ENCODE peak calls at places on chromosome 22, in four cellular contexts. One of them, this sample, is unnamed.

GRCh38 chr22:32661296-32661695 is 140.2 kb upstream of the TIMP3 start:
- DNase-seq in K562: no peak
- DNase-seq in IMR-90: peak; percentile 94
- DNase-seq in GM12878: no peak
- DNase-seq in this sample: no peak

GRCh38 chr22:39277135-39277607 is 32.4 kb upstream of the PDGFB start:
- DNase-seq in K562: no peak
- DNase-seq in GM12878: no peak
- DNase-seq in IMR-90: peak; percentile 92
- DNase-seq in this sample: no peak

GRCh38 chr22:39097098-39098020 is at the start of gene APOBEC3H:
- DNase-seq in GM12878: no peak
- DNase-seq in IMR-90: no peak
- DNase-seq in K562: peak; percentile 75
- DNase-seq in this sample: no peak

GRCh38 chr22:39545310-39546063 is 12.9 kb upstream of the RPS19BP1 start:
- DNase-seq in K562: peak; percentile 66
- DNase-seq in GM12878: no peak
- DNase-seq in IMR-90: no peak
- DNase-seq in this sample: peak; percentile 34

GRCh38 chr22:26724414-26724813 is 67.0 kb downstream of the MIAT start:
- DNase-seq in K562: no peak
- DNase-seq in GM12878: no peak
- DNase-seq in IMR-90: no peak
- DNase-seq in this sample: no peak

GRCh38 chr22:32591620-32592019 is 117.0 kb downstream of the FBXO7 start:
- DNase-seq in K562: no peak
- DNase-seq in GM12878: no peak
- DNase-seq in IMR-90: peak; percentile 88
- DNase-seq in this sample: no peak

GRCh38 chr22:39174498-39175120 is 22.1 kb upstream of the CBX7 start:
- DNase-seq in GM12878: no peak
- DNase-seq in IMR-90: peak; percentile 89
- DNase-seq in K562: peak; percentile 18
- DNase-seq in this sample: peak; percentile 100

GRCh38 chr22:40421082-40421350 is 50.6 kb downstream of the SGSM3 start:
- DNase-seq in GM12878: no peak
- DNase-seq in IMR-90: no peak
- DNase-seq in K562: no peak
- DNase-seq in this sample: no peak

GRCh38 chr22:35684270-35684700 is 33.4 kb upstream of the APOL5 start:
- DNase-seq in GM12878: no peak
- DNase-seq in K562: peak; percentile 25
- DNase-seq in IMR-90: peak; percentile 38
- DNase-seq in this sample: peak; percentile 34

GRCh38 chr22:26172389-26172990 is 3.2 kb downstream of the SEZ6L start:
- DNase-seq in GM12878: no peak
- DNase-seq in IMR-90: peak; percentile 4
- DNase-seq in K562: peak; percentile 40
- DNase-seq in this sample: peak; percentile 8

GRCh38 chr22:37243402-37244113 is 511 bp downstream of the RAC2 start:
- DNase-seq in IMR-90: no peak
- DNase-seq in K562: peak; percentile 34
- DNase-seq in GM12878: no peak
- DNase-seq in this sample: no peak

GRCh38 chr22:28736296-28737155 is 5.1 kb downstream of the CHEK2 start:
- DNase-seq in K562: no peak
- DNase-seq in GM12878: no peak
- DNase-seq in IMR-90: no peak
- DNase-seq in this sample: no peak

GRCh38 chr22:28741758-28742561 is at the start of the genes CHEK2 and HSCB:
- DNase-seq in K562: peak; percentile 97
- DNase-seq in IMR-90: peak; percentile 99
- DNase-seq in GM12878: peak; percentile 96
- DNase-seq in this sample: peak; percentile 99

GRCh38 chr22:28743852-28744251 is 2.0 kb downstream of the HSCB start:
- DNase-seq in K562: no peak
- DNase-seq in IMR-90: no peak
- DNase-seq in GM12878: no peak
- DNase-seq in this sample: no peak

GRCh38 chr22:28742562-28742962 is 723 bp downstream of the HSCB start:
- DNase-seq in IMR-90: no peak
- DNase-seq in K562: no peak
- DNase-seq in GM12878: no peak
- DNase-seq in this sample: no peak

GRCh38 chr22:28741200-28741757 is 341 bp downstream of the CHEK2 start:
- DNase-seq in IMR-90: no peak
- DNase-seq in GM12878: no peak
- DNase-seq in K562: no peak
- DNase-seq in this sample: no peak
- H2AFZ ChIP-seq in IMR-90: peak overlapping the region; percentile 93
- H2AFZ ChIP-seq in GM12878: peak overlapping the region; percentile 76
- H2AFZ ChIP-seq in K562: peak overlapping the region; percentile 71
- H2AFZ ChIP-seq in this sample: peak overlapping the region; percentile 90

GRCh38 chr22:48919187-48919590 is 908.5 kb downstream of the BRD1 start:
- DNase-seq in GM12878: no peak
- DNase-seq in IMR-90: no peak
- DNase-seq in K562: no peak
- DNase-seq in this sample: no peak
- TF ChIP-seq FOS in GM12878: no peak
- TF ChIP-seq FOS in IMR-90: no peak
- TF ChIP-seq FOS in K562: no peak
- TF ChIP-seq FOS in this sample: no peak

GRCh38 chr22:41943661-41944209 is 3.2 kb downstream of the CENPM start:
- DNase-seq in IMR-90: peak; percentile 39
- DNase-seq in GM12878: no peak
- DNase-seq in K562: no peak
- DNase-seq in this sample: peak; percentile 42

GRCh38 chr22:41948142-41948541 is 1.2 kb upstream of the CENPM start:
- DNase-seq in GM12878: no peak
- DNase-seq in IMR-90: no peak
- DNase-seq in K562: no peak
- DNase-seq in this sample: no peak

GRCh38 chr22:41949297-41949965 is 2.5 kb upstream of the CENPM start:
- DNase-seq in GM12878: no peak
- DNase-seq in IMR-90: no peak
- DNase-seq in K562: no peak
- DNase-seq in this sample: no peak

GRCh38 chr22:41946360-41947180 is at the start of gene CENPM:
- DNase-seq in K562: peak; percentile 95
- DNase-seq in GM12878: peak; percentile 80
- DNase-seq in IMR-90: peak; percentile 91
- DNase-seq in this sample: peak; percentile 96

GRCh38 chr22:41947181-41948080 is 479 bp upstream of the CENPM start:
- DNase-seq in GM12878: no peak
- DNase-seq in K562: peak; percentile 20
- DNase-seq in IMR-90: no peak
- DNase-seq in this sample: no peak
- H2AFZ ChIP-seq in GM12878: peak overlapping the region; percentile 86
- H2AFZ ChIP-seq in K562: peak overlapping the region; percentile 95
- H2AFZ ChIP-seq in IMR-90: peak overlapping the region; percentile 93
- H2AFZ ChIP-seq in this sample: peak overlapping the region; percentile 90

DNA sequence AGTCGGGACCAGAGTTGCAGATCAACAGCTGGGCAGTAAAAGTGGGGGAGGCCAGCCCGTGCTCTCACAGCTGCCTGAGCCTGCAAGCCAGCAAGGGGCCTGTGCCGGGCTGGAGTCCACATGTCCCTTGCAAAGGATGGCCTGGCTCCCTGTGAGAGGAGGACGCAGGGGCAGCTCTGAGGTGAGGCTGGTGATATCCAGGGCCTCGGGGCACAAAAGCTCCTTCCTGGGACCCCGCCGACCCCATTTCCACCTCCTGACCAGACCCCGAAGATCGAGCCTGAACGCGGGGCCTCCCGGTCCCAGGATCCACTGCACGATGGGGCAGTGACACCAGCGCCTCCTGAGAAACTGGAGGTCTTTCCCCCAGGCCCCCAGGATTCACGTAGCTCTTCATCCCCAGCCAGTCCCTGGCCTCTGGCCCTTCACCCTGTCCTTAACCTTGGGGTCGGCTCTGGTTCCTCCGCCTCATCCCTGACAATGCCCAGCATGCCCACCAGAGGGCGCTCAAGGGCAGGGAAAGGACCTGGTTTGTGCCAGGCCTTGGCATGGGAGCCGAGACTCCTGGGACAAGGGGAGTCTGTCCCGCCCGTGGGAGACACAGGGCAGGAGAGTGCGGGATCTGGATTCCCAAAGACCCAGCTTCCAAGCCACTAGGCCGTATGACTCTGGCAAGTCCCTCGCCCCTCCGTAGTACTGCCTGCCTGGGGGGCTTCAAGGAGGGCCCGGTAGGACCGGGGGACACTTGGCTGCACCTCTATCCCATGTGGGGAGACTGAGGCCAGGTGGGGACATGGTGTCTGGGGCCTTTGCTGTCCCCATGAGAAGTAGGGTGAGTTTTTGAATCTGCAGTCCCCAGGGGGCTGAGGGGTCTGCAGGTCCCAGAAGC is 17.8 kb upstream of the WNT7B start:
- DNase-seq in K562: peak; percentile 57
- DNase-seq in GM12878: no peak
- DNase-seq in IMR-90: peak; percentile 44
- DNase-seq in this sample: peak; percentile 55
- TF ChIP-seq FOS in K562: no peak
- TF ChIP-seq FOS in GM12878: no peak
- TF ChIP-seq FOS in IMR-90: no peak
- TF ChIP-seq FOS in this sample: no peak

GRCh38 chr22:49774046-49774445 is 53.6 kb downstream of the BRD1 start:
- DNase-seq in K562: no peak
- DNase-seq in IMR-90: no peak
- DNase-seq in GM12878: no peak
- DNase-seq in this sample: no peak
- H2AFZ ChIP-seq in K562: no peak overlapping the region
- H2AFZ ChIP-seq in IMR-90: no peak overlapping the region
- H2AFZ ChIP-seq in GM12878: no peak overlapping the region
- H2AFZ ChIP-seq in this sample: no peak overlapping the region

DNA sequence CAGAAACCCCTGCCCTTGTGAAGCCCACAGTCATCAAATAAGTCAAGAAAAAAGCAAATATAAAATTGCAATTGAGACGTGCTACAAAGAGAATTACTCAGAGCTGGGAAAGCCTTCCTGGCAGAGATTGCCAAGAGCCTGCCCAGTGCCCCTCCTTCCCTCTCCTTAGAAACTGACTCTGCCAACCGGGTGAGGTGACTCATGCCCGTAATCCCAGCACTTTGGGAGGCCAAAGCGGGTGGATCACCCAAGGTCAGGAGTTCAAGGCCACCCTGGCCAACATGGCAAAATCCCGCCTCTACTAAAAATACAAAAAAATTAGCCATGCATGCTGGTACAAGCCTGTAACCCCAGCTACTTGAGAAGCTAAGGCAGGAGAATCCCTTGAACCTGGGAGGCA is 76.0 kb upstream of the RTL6 start:
- DNase-seq in IMR-90: peak; percentile 68
- DNase-seq in GM12878: no peak
- DNase-seq in K562: no peak
- DNase-seq in this sample: peak; percentile 24
- TF ChIP-seq FOS in IMR-90: peak; percentile 41
- TF ChIP-seq FOS in GM12878: no peak
- TF ChIP-seq FOS in K562: no peak
- TF ChIP-seq FOS in this sample: no peak